ENCODE peak calls at places on chromosomes 2 and 18, in eight cellular contexts. E is Peyer's patch, T is IMR-90, J is uterus, H is adrenal gland, U is heart left ventricle, M is gastrocnemius medialis, O is thyroid gland. B is an unnamed sample. For H3K27me3, the result is how much of the 10 kb centered on the place peaks cover.

GRCh38 chr2:223762853-223763252 is 74.5 kb downstream of the AP1S3 start:
- DNase-seq in J (no peak), O (peak), E (no peak), H (no peak), M (no peak), U (no peak), T (peak), B (no peak)

GRCh38 chr2:41922177-41922576 is 125.6 kb upstream of the PKDCC start:
- DNase-seq in J (no peak), E (no peak), H (no peak), M (peak), T (no peak), U (no peak), O (no peak), B (no peak)

GRCh38 chr2:120738786-120739771 is 3.4 kb downstream of the GLI2 start:
- DNase-seq in J (no peak), T (no peak), M (no peak), U (no peak), O (no peak), E (no peak), H (no peak), B (no peak)

GRCh38 chr2:176125215-176126054 is 2.9 kb downstream of the HOXD9 start:
- DNase-seq in M (no peak), T (no peak), H (no peak), J (no peak), U (no peak), O (no peak), E (peak), B (no peak)

GRCh38 chr2:229342376-229342775 is 71.3 kb upstream of the PID1 start:
- DNase-seq in O (peak), T (no peak), J (peak), M (no peak), H (peak), U (no peak), E (no peak), B (peak)

GRCh38 chr2:226932443-226932842 is 96.6 kb downstream of the RHBDD1 start:
- DNase-seq in T (no peak), E (no peak), O (no peak), H (no peak), J (no peak), M (no peak), U (no peak), B (no peak)

GRCh38 chr18:54822872-54823845 is 5.1 kb upstream of the RAB27B start:
- DNase-seq in T (peak), J (no peak), U (no peak), O (no peak), E (no peak), H (no peak), M (no peak), B (no peak)

GRCh38 chr18:14970027-14970426 is 222.1 kb downstream of the ANKRD30B start:
- DNase-seq in M (no peak), O (peak), U (no peak), T (no peak), J (no peak), E (no peak), H (no peak), B (no peak)

GRCh38 chr2:18912225-18912888 is 323.0 kb upstream of the NT5C1B start:
- DNase-seq in O (no peak), H (no peak), J (no peak), T (no peak), U (no peak), M (no peak), E (no peak), B (no peak)

GRCh38 chr2:217853301-217853881 is 149.4 kb downstream of the TNS1 start:
- DNase-seq in O (no peak), H (no peak), U (no peak), M (peak), J (peak), E (no peak), T (peak), B (no peak)

GRCh38 chr2:191428141-191428540 is 182.9 kb downstream of the MYO1B start:
- DNase-seq in H (no peak), T (no peak), E (no peak), M (no peak), J (no peak), O (no peak), U (no peak), B (no peak)

GRCh38 chr2:3604207-3604877 is 9.4 kb downstream of the COLEC11 start:
- DNase-seq in H (no peak), J (no peak), T (no peak), O (no peak), U (no peak), M (no peak), E (no peak), B (peak)

GRCh38 chr2:211127501-211127900 is 571.1 kb downstream of the CPS1 start:
- DNase-seq in E (no peak), M (no peak), U (no peak), O (no peak), H (no peak), T (no peak), J (no peak), B (no peak)

GRCh38 chr2:206784559-206785353 is 19.4 kb downstream of the FASTKD2 start:
- DNase-seq in E (no peak), O (no peak), T (no peak), M (no peak), J (no peak), H (no peak), U (no peak), B (no peak)

GRCh38 chr2:162000466-162000865 is 73.5 kb downstream of the DPP4 start:
- DNase-seq in E (no peak), O (no peak), T (no peak), M (no peak), J (no peak), U (no peak), H (no peak), B (no peak)

GRCh38 chr2:12433641-12433990 is 283.1 kb upstream of the TRIB2 start:
- DNase-seq in J (no peak), M (no peak), T (no peak), H (no peak), U (no peak), O (peak), E (no peak), B (peak)

GRCh38 chr2:233059797-233060499 is at the start of gene INPP5D:
- DNase-seq in J (no peak), U (peak), H (peak), M (peak), O (no peak), T (no peak), E (no peak), B (peak)

GRCh38 chr2:1788478-1788959 is 44.2 kb upstream of the PXDN start:
- DNase-seq in M (no peak), J (no peak), E (no peak), T (no peak), O (no peak), H (no peak), U (no peak), B (no peak)

GRCh38 chr2:24049485-24050021 is at the start of gene FKBP1B:
- DNase-seq in E (peak), M (no peak), O (peak), H (peak), U (peak), J (peak), T (peak), B (peak)

GRCh38 chr18:78980279-78980771 is 707 bp downstream of the SALL3 start:
- DNase-seq in E (peak), U (no peak), H (no peak), J (no peak), O (no peak), M (no peak), T (no peak), B (no peak)
- H3K27me3 ChIP-seq in E (under half), U (half or more), H (half or more), J (under half), O (under half), M (half or more), T (half or more), B (under half)

GRCh38 chr2:55236992-55237543 is 4.6 kb downstream of the RPS27A start:
- DNase-seq in J (no peak), T (no peak), E (no peak), H (no peak), M (no peak), U (no peak), O (no peak), B (no peak)

GRCh38 chr2:55232863-55233657 is 572 bp downstream of the RPS27A start:
- DNase-seq in E (peak), M (no peak), T (peak), H (peak), O (peak), U (peak), J (peak), B (peak)

GRCh38 chr2:55233658-55233940 is 1.1 kb downstream of the RPS27A start:
- DNase-seq in T (no peak), M (no peak), O (no peak), H (no peak), J (no peak), E (no peak), U (no peak), B (no peak)

GRCh38 chr2:55232084-55232862 is at the start of the genes CLHC1 and RPS27A:
- DNase-seq in O (peak), E (peak), J (peak), T (peak), U (peak), H (peak), M (peak), B (peak)

GRCh38 chr2:55235724-55236538 is 3.4 kb downstream of the RPS27A start:
- DNase-seq in T (no peak), H (no peak), M (no peak), U (no peak), J (no peak), O (no peak), E (no peak), B (no peak)
- H3K27ac ChIP-seq in T (no peak), H (no peak), M (no peak), U (no peak), J (no peak), O (no peak), E (no peak), B (no peak)

GRCh38 chr2:219440388-219441256 is 6.0 kb downstream of the SPEG start:
- DNase-seq in T (peak), E (no peak), J (peak), O (no peak), H (no peak), M (no peak), U (no peak), B (no peak)

GRCh38 chr2:219443016-219443696 is 8.5 kb downstream of the SPEG start:
- DNase-seq in J (no peak), O (no peak), E (no peak), T (peak), U (no peak), H (no peak), M (no peak), B (no peak)

GRCh38 chr2:219442206-219443015 is 7.8 kb downstream of the SPEG start:
- DNase-seq in T (no peak), U (no peak), J (no peak), E (no peak), H (no peak), M (no peak), O (no peak), B (no peak)

GRCh38 chr2:219443697-219444023 is 9.0 kb downstream of the SPEG start:
- DNase-seq in M (no peak), E (no peak), O (no peak), T (no peak), H (no peak), J (no peak), U (no peak), B (no peak)

DNA sequence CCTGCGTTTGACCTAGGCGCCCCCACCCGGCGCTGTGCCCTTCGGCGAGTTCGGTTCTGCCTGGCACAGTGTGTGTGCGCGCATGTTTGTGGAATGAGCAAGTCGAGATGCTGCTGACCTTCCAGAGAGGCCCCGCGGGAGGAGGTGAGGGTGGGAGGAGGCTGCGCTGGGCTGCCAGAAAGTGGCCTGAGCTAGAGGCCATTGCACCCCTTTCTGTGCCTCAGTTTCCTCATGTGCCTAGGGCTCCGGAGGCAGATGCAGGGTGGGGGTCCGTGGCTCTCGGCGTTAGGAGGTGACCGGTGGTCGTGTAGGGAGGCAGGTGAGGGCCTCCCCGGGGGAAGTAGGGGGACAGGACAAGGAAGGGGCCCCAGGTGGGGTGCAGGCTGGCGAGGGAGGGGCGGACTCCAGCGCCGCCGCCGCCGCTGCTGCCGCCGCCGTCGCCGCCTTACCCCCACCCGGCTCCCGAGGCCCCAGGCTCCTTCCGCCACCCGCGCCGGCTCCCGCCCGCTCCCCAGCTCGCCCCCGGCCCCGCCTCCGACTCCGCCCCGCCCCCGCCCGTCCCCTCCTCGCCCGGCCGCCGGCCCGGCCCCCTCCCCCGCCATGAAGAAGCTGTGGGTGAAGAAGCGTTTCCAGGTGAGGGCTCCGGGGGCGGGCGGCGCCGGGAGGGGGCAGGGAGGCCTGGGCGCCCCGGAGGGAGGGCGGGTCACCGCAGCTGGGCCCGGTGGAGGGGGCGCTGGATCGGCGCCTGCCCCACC is 7.0 kb downstream of the SPEG start:
- DNase-seq in M (no peak), T (peak), E (peak), H (peak), J (peak), U (peak), O (peak), B (peak)
- TF ChIP-seq POLR2A in M (no peak), T (no peak), E (no peak), H (no peak), J (peak), U (no peak), O (no peak), B (no peak)

GRCh38 chr2:235675678-235676535 is 182.1 kb downstream of the AGAP1 start:
- DNase-seq in E (no peak), T (peak), M (no peak), H (no peak), U (no peak), J (no peak), O (no peak), B (no peak)
- H3K27me3 ChIP-seq in E (under half), T (under half), M (under half), H (under half), U (under half), J (under half), O (under half), B (under half)

DNA sequence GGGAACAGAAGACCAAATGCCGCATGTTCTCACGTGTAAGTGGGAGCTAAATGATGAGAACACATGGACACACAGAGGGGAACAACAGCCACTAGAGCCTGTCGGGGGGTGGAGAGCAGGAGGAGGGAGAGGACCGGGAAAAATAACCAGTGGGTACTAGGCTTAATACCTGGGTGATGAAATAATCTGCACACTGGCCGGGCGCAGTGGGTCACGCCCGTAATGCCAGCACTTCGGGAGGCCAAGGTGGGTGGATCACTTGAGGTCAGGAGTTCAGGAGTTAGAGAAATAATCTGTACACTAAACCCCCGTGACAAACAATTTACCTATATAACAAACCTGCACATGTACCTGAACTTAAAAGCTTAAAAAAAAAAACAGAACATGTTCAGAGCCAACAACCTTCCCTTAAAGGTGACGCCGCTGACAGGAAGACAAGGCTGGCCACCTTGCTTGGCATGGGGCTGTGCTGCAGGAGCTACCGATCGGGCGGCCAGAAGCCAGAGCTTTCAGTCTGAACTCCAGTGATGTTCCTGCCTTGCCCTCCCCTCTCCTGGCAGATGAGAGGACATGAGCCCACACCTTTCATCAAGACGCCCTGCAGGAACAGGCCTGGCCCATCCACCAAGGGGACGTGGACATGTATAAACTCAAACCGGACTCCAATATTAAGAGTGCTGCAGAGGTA is 11.2 kb downstream of the SLC66A2 start:
- DNase-seq in T (no peak), H (no peak), M (no peak), O (no peak), U (no peak), E (peak), J (no peak), B (peak)
- H3K27ac ChIP-seq in T (no peak), H (no peak), M (peak), O (no peak), U (no peak), E (no peak), J (no peak), B (no peak)

GRCh38 chr2:74391580-74392448 is 11.7 kb upstream of the DCTN1 start:
- DNase-seq in T (peak), O (peak), E (peak), H (peak), J (peak), M (peak), U (peak), B (peak)
- TF ChIP-seq POLR2A in T (peak), O (peak), E (peak), H (peak), J (peak), M (no peak), U (no peak), B (peak)

GRCh38 chr2:181686566-181687185 is 6.4 kb upstream of the NEUROD1 start:
- DNase-seq in O (no peak), H (no peak), M (no peak), E (no peak), T (no peak), J (no peak), U (no peak), B (no peak)

GRCh38 chr2:181683518-181684453 is 3.5 kb upstream of the NEUROD1 start:
- DNase-seq in E (no peak), M (no peak), U (no peak), H (no peak), J (no peak), O (no peak), T (peak), B (no peak)

GRCh38 chr2:181682795-181683517 is 2.6 kb upstream of the NEUROD1 start:
- DNase-seq in H (no peak), O (no peak), M (no peak), E (no peak), T (no peak), U (no peak), J (no peak), B (no peak)

GRCh38 chr2:181685150-181685688 is 4.9 kb upstream of the NEUROD1 start:
- DNase-seq in J (no peak), T (peak), H (no peak), O (no peak), M (no peak), U (no peak), E (no peak), B (peak)

DNA sequence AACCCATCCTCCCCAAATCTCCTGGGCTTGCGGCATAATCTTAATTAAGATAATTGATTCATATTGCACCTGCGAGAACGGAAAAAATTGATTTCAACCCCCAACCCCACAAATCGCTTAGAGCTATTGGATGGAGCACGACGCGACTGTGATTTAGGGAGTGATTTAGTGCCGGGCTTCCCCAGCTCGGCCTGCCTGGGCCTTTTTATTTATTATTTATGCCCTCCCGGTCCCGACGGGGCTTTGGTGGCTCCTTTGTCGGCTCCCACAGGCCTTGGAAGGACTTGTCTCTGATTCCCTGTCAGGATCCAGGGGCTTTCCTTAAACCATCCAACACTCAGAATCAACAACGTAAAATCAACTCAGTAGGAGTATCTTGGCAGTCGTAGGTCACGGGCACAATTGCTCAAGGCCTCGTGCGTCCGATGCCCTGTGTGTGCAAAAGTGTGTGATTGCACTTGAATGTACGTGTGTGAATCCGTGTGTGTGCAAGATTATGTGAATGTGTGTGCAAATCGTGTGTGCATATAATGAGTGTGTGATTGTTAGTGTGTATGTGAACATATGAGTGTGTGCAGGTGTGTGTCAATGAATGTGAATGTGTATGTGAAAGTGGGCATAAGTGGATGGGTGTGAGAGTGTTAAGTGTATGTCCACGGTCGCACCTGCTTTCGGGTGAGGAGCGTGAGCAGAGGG is 4.3 kb upstream of the NEUROD1 start:
- DNase-seq in O (no peak), H (no peak), E (no peak), J (no peak), U (no peak), M (no peak), T (no peak), B (no peak)
- H3K27me3 ChIP-seq in O (under half), H (half or more), E (half or more), J (under half), U (half or more), M (half or more), T (half or more), B (under half)